ENCODE peak calls at places on chromosomes 5 and 9, in seven cellular contexts. A, Z, Y, M, C, G and B are unnamed samples.

GRCh38 chr9:80874276-80874675 is 815.1 kb downstream of the TLE1 start:
- DNase-seq in Z (no peak), C (peak; percentile 70), Y (peak; percentile 75), G (no peak), A (no peak), M (no peak), B (no peak)

GRCh38 chr9:87149794-87150193 is 202.5 kb upstream of the GAS1 start:
- DNase-seq in Y (no peak), M (no peak), Z (no peak), G (no peak), A (no peak), C (no peak), B (peak; percentile 14)

GRCh38 chr9:123611228-123611627 is 255.2 kb downstream of the CRB2 start:
- DNase-seq in G (no peak), A (no peak), M (no peak), C (no peak), Z (no peak), Y (no peak), B (peak; percentile 17)

GRCh38 chr5:150320048-150320555 is 17.4 kb upstream of the ARSI start:
- DNase-seq in M (no peak), Z (no peak), Y (peak; percentile 93), G (no peak), A (no peak), C (peak; percentile 94), B (peak; percentile 49)

GRCh38 chr5:10552183-10553143 is 11.4 kb upstream of the ANKRD33B start:
- DNase-seq in Z (no peak), A (no peak), M (no peak), Y (peak; percentile 75), C (peak; percentile 73), G (no peak), B (no peak)

GRCh38 chr5:5979362-5979760 is 399.0 kb downstream of the MED10 start:
- DNase-seq in C (peak; percentile 9), Y (peak; percentile 19), G (no peak), Z (no peak), M (no peak), A (no peak), B (no peak)

GRCh38 chr5:136028782-136029742 is at the start of gene TGFBI:
- DNase-seq in C (peak; percentile 80), Z (peak; percentile 63), A (peak; percentile 52), M (peak; percentile 94), Y (peak; percentile 83), G (no peak), B (no peak)

GRCh38 chr9:111516061-111516465 is 8.9 kb upstream of the ZNF483 start:
- DNase-seq in C (peak; percentile 47), Y (no peak), A (no peak), Z (no peak), M (no peak), G (no peak), B (no peak)

GRCh38 chr9:109117856-109118801 is 1.6 kb downstream of the TMEM245 start:
- DNase-seq in Z (no peak), M (peak; percentile 29), Y (peak; percentile 90), C (peak; percentile 88), G (no peak), A (peak; percentile 38), B (peak; percentile 73)

GRCh38 chr5:138950411-138951011 is 75.4 kb upstream of the LRRTM2 start:
- DNase-seq in M (peak; percentile 68), G (no peak), Y (no peak), A (no peak), Z (no peak), C (no peak), B (no peak)

GRCh38 chr5:74954919-74955318 is 88.7 kb upstream of the FAM169A start:
- DNase-seq in A (no peak), Y (peak; percentile 64), G (no peak), M (no peak), Z (no peak), C (peak; percentile 75), B (no peak)

GRCh38 chr5:61275841-61276240 is 56.2 kb upstream of the ZSWIM6 start:
- DNase-seq in A (no peak), C (peak; percentile 84), Z (no peak), M (no peak), Y (peak; percentile 54), G (no peak), B (peak; percentile 44)

GRCh38 chr5:112121268-112121667 is 297.8 kb downstream of the EPB41L4A start:
- DNase-seq in G (no peak), Y (no peak), M (no peak), A (no peak), Z (no peak), C (no peak), B (no peak)

GRCh38 chr9:80467632-80468031 is 895.9 kb downstream of the TLE4 start:
- DNase-seq in Z (no peak), M (no peak), Y (peak; percentile 20), G (no peak), A (no peak), C (peak; percentile 85), B (no peak)

GRCh38 chr5:171600736-171601265 is 181.4 kb downstream of the FGF18 start:
- DNase-seq in C (no peak), Y (no peak), M (no peak), Z (no peak), G (no peak), A (no peak), B (no peak)

GRCh38 chr9:127711226-127711701 is 4.2 kb downstream of the PTRH1 start:
- DNase-seq in C (no peak), M (peak; percentile 58), Y (no peak), A (no peak), G (no peak), Z (no peak), B (no peak)

GRCh38 chr9:14309403-14309802 is 4.5 kb downstream of the NFIB start:
- DNase-seq in C (no peak), G (no peak), A (no peak), Y (peak; percentile 90), Z (no peak), M (no peak), B (no peak)

GRCh38 chr9:36154213-36154952 is 14.8 kb upstream of the CCIN start:
- DNase-seq in A (no peak), M (peak; percentile 7), Z (no peak), Y (peak; percentile 81), G (no peak), C (peak; percentile 23), B (no peak)

GRCh38 chr5:141875022-141875740 is 3.0 kb downstream of the PCDH1 start:
- DNase-seq in Z (no peak), M (peak; percentile 68), G (no peak), Y (no peak), C (no peak), A (no peak), B (no peak)

GRCh38 chr9:22446589-22446949 is at the start of gene DMRTA1:
- DNase-seq in A (peak; percentile 65), Z (no peak), G (peak; percentile 77), Y (peak; percentile 82), C (peak; percentile 89), M (peak; percentile 93), B (no peak)

GRCh38 chr5:169265888-169266287 is 35.1 kb downstream of the SLIT3 start:
- DNase-seq in C (peak; percentile 21), Z (no peak), A (no peak), G (peak; percentile 29), M (peak; percentile 20), Y (peak; percentile 17), B (no peak)

GRCh38 chr9:98781588-98782383 is 14.6 kb downstream of the ANKS6 start:
- DNase-seq in C (peak; percentile 96), M (no peak), Z (no peak), G (no peak), Y (peak; percentile 71), A (no peak), B (no peak)

GRCh38 chr5:79886940-79887339 is 104.1 kb downstream of the MTX3 start:
- DNase-seq in C (no peak), G (no peak), A (no peak), Z (no peak), Y (no peak), M (no peak), B (no peak)

GRCh38 chr5:138103321-138103637 is 19.4 kb downstream of the WNT8A start:
- DNase-seq in G (no peak), Z (no peak), M (peak; percentile 44), Y (no peak), A (no peak), C (no peak), B (no peak)

GRCh38 chr5:74296685-74297084 is 343.8 kb downstream of the ENC1 start:
- DNase-seq in C (peak; percentile 60), G (no peak), Y (peak; percentile 62), A (no peak), M (no peak), Z (no peak), B (peak; percentile 18)

GRCh38 chr9:132857031-132857430 is 21.1 kb downstream of the AK8 start:
- DNase-seq in M (peak; percentile 60), G (no peak), C (peak; percentile 24), Z (no peak), Y (no peak), A (no peak), B (peak; percentile 65)

GRCh38 chr5:138111937-138112336 is 27.3 kb downstream of the NME5 start:
- DNase-seq in G (no peak), M (no peak), Y (peak; percentile 55), C (peak; percentile 32), A (no peak), Z (no peak), B (no peak)

GRCh38 chr5:173963107-173963506 is 25.9 kb upstream of the C5orf47 start:
- DNase-seq in C (peak; percentile 70), G (no peak), Y (peak; percentile 79), A (no peak), Z (no peak), M (peak; percentile 17), B (peak; percentile 4)

GRCh38 chr9:101540069-101540468 is 6.4 kb downstream of the RNF20 start:
- DNase-seq in C (no peak), G (no peak), Z (no peak), Y (no peak), M (no peak), A (no peak), B (no peak)

GRCh38 chr5:103469288-103470065 is 93.1 kb downstream of the NUDT12 start:
- DNase-seq in G (no peak), Y (peak; percentile 41), A (no peak), M (no peak), C (no peak), Z (no peak), B (no peak)

GRCh38 chr9:137052998-137053943 is 590 bp downstream of the ENTPD2 start:
- DNase-seq in M (peak; percentile 89), C (no peak), Y (no peak), Z (no peak), G (no peak), A (no peak), B (no peak)

GRCh38 chr5:74375271-74375670 is 265.3 kb downstream of the ENC1 start:
- DNase-seq in Y (no peak), G (no peak), M (no peak), Z (no peak), C (no peak), A (no peak), B (no peak)